ENCODE peak calls at places on chromosomes 6 and 20, in ten cellular contexts. D, H, A, E, J, S, W, K, F and M are unnamed samples.

GRCh38 chr20:54025166-54025835 is 45.1 kb downstream of the BCAS1 start:
- DNase-seq in J (peak), A (no peak), W (peak), S (no peak), F (no peak), E (peak), H (no peak), K (no peak), D (peak), M (peak)

GRCh38 chr6:108133594-108134179 is 32.1 kb upstream of the NR2E1 start:
- DNase-seq in E (no peak), A (no peak), F (no peak), S (peak), W (peak), D (peak), H (peak), K (peak), J (peak), M (peak)

GRCh38 chr20:41081276-41081814 is 52.7 kb downstream of the TOP1 start:
- DNase-seq in K (no peak), S (no peak), H (no peak), A (no peak), D (no peak), J (no peak), F (no peak), W (no peak), E (no peak), M (peak)

GRCh38 chr6:10759312-10759839 is 11.8 kb downstream of the TMEM14B start:
- DNase-seq in A (no peak), J (peak), D (no peak), E (peak), F (no peak), S (no peak), H (peak), W (peak), K (no peak), M (peak)

GRCh38 chr6:31794866-31795615 is 511 bp downstream of the VARS1 start:
- DNase-seq in D (peak), F (no peak), A (no peak), K (no peak), J (no peak), W (peak), H (no peak), E (peak), S (no peak), M (no peak)

GRCh38 chr6:1820165-1820564 is 210.4 kb downstream of the FOXC1 start:
- DNase-seq in J (no peak), H (no peak), E (no peak), S (no peak), K (no peak), D (no peak), A (no peak), F (no peak), W (peak), M (peak)

GRCh38 chr6:168376120-168376519 is 56.5 kb upstream of the DACT2 start:
- DNase-seq in E (no peak), D (no peak), H (no peak), J (no peak), S (no peak), F (no peak), W (no peak), K (no peak), A (no peak), M (no peak)

GRCh38 chr6:158649289-158650143 is at the start of gene SYTL3:
- DNase-seq in A (peak), S (no peak), H (no peak), F (no peak), J (no peak), K (peak), E (no peak), W (peak), D (no peak), M (peak)

GRCh38 chr6:160141001-160141726 is 19.5 kb downstream of the SLC22A1 start:
- DNase-seq in A (no peak), W (peak), S (no peak), D (no peak), H (no peak), J (no peak), K (no peak), F (no peak), E (no peak), M (peak)

GRCh38 chr6:144782634-144783033 is 497.5 kb downstream of the UTRN start:
- DNase-seq in S (no peak), A (no peak), E (no peak), W (no peak), J (no peak), D (no peak), H (no peak), K (no peak), F (no peak), M (no peak)

GRCh38 chr6:86192123-86192522 is 549.4 kb upstream of the SYNCRIP start:
- DNase-seq in F (no peak), J (no peak), W (no peak), H (peak), E (no peak), A (no peak), S (no peak), K (no peak), D (no peak), M (no peak)

GRCh38 chr20:61788343-61788742 is 277.3 kb downstream of the TAF4 start:
- DNase-seq in F (no peak), K (no peak), W (no peak), E (no peak), J (no peak), H (no peak), D (no peak), S (no peak), A (no peak), M (no peak)

GRCh38 chr6:17842014-17842776 is 135.5 kb upstream of the NUP153 start:
- DNase-seq in J (no peak), D (no peak), A (no peak), W (peak), E (no peak), H (no peak), S (no peak), K (no peak), F (no peak), M (no peak)

GRCh38 chr6:7098974-7099373 is 8.8 kb upstream of the RREB1 start:
- DNase-seq in A (no peak), H (no peak), E (no peak), J (no peak), K (no peak), F (no peak), W (no peak), S (no peak), D (no peak), M (no peak)

GRCh38 chr6:16168121-16168520 is 39.2 kb downstream of the MYLIP start:
- DNase-seq in W (no peak), J (no peak), F (no peak), S (no peak), D (no peak), H (no peak), E (no peak), K (no peak), A (peak), M (peak)

GRCh38 chr20:51562334-51563140 is 20.0 kb upstream of the NFATC2 start:
- DNase-seq in A (no peak), D (peak), H (peak), W (peak), E (peak), K (peak), J (peak), F (peak), S (peak), M (peak)

GRCh38 chr20:56429496-56429895 is 17.4 kb downstream of the CASS4 start:
- DNase-seq in H (no peak), A (peak), W (peak), F (no peak), J (no peak), K (no peak), D (no peak), E (no peak), S (no peak), M (peak)